ENCODE peak calls at places on chromosomes 4 and X, in six cellular contexts. K is choroid plexus epithelial cell, N is GM12864, Q is esophagus muscularis mucosa, Y is epithelial cell of esophagus, T is WTC11. F is an unnamed sample.

GRCh38 chr4:47278631-47279030 is 184.9 kb downstream of the COMMD8 start:
- DNase-seq in Y (no peak), N (no peak), K (no peak), Q (no peak), T (no peak), F (no peak)

GRCh38 chrX:39874202-39874816 is 223.4 kb downstream of the BCOR start:
- DNase-seq in N (peak), Y (peak), Q (no peak), T (no peak), K (no peak), F (no peak)

GRCh38 chrX:107563851-107564250 is 64.5 kb upstream of the PRPS1 start:
- DNase-seq in N (no peak), K (no peak), Y (no peak), Q (no peak), T (peak), F (no peak)

GRCh38 chrX:119605398-119605738 is 856 bp downstream of the NKRF start:
- DNase-seq in Y (peak), T (no peak), K (peak), N (no peak), Q (no peak), F (no peak)

GRCh38 chrX:32408389-32408788 is 803.0 kb downstream of the DMD start:
- DNase-seq in K (peak), Y (peak), Q (no peak), N (no peak), T (no peak), F (no peak)

GRCh38 chr4:7198440-7199128 is 6.2 kb downstream of the SORCS2 start:
- DNase-seq in Q (no peak), T (no peak), K (no peak), Y (no peak), N (no peak), F (no peak)

GRCh38 chr4:185838514-185839203 is 26.7 kb upstream of the SORBS2 start:
- DNase-seq in T (no peak), N (no peak), K (no peak), Q (no peak), Y (peak), F (no peak)

GRCh38 chr4:41613782-41614181 is 75.8 kb downstream of the LIMCH1 start:
- DNase-seq in N (no peak), T (no peak), Q (no peak), Y (no peak), K (no peak), F (no peak)

GRCh38 chrX:1006156-1006730 is 206.2 kb downstream of the CRLF2 start:
- DNase-seq in N (no peak), Y (no peak), Q (no peak), T (no peak), K (no peak), F (no peak)

GRCh38 chr4:85658766-85659439 is 184.0 kb downstream of the ARHGAP24 start:
- DNase-seq in Q (no peak), Y (no peak), T (no peak), N (no peak), K (no peak), F (no peak)
- TF ChIP-seq CTCF in Q (no peak), Y (no peak), T (no peak), N (peak), K (no peak), F (no peak)

GRCh38 chr4:112270643-112271484 is 14.8 kb downstream of the TIFA start:
- DNase-seq in K (peak), Y (peak), N (no peak), T (no peak), Q (no peak), F (no peak)

GRCh38 chr4:112270051-112270450 is 15.7 kb downstream of the TIFA start:
- DNase-seq in K (no peak), T (no peak), Q (no peak), N (no peak), Y (no peak), F (no peak)

GRCh38 chr4:112272292-112272691 is 13.4 kb downstream of the TIFA start:
- DNase-seq in Y (no peak), K (no peak), Q (no peak), T (no peak), N (no peak), F (no peak)

GRCh38 chr4:112266823-112267222 is 18.9 kb downstream of the TIFA start:
- DNase-seq in Y (peak), T (no peak), N (no peak), K (peak), Q (no peak), F (no peak)
- TF ChIP-seq CTCF in Y (peak), T (no peak), N (peak), K (peak), Q (peak), F (no peak)

GRCh38 chrX:25433307-25433706 is 417.5 kb upstream of the ARX start:
- DNase-seq in T (no peak), K (no peak), Q (no peak), N (no peak), Y (no peak), F (no peak)
- TF ChIP-seq CTCF in T (no peak), K (no peak), Q (no peak), N (no peak), Y (no peak), F (no peak)

GRCh38 chrX:70979136-70979762 is 48.4 kb upstream of the SLC7A3 start:
- DNase-seq in T (peak), Q (no peak), N (no peak), Y (peak), K (peak), F (no peak)
- TF ChIP-seq CTCF in T (no peak), Q (peak), N (peak), Y (peak), K (peak), F (no peak)

GRCh38 chrX:128975716-128976115 is 547.6 kb downstream of the SMARCA1 start:
- DNase-seq in Q (no peak), Y (peak), K (peak), N (no peak), T (peak), F (no peak)
- TF ChIP-seq CTCF in Q (no peak), Y (peak), K (peak), N (peak), T (peak), F (no peak)